ENCODE peak calls at places on chromosomes 1 and 21, in four cellular contexts. M, J, R and T are unnamed samples.

GRCh38 chr1:60573121-60573520 is 499.6 kb upstream of the C1orf87 start:
- DNase-seq in M (peak; percentile 76), J (no peak), R (no peak), T (no peak)

GRCh38 chr1:2389644-2390043 is 1.7 kb downstream of the MORN1 start:
- DNase-seq in M (no peak), J (no peak), R (no peak), T (no peak)

GRCh38 chr1:204623894-204624361 is 61.6 kb downstream of the LRRN2 start:
- DNase-seq in M (no peak), J (no peak), R (no peak), T (peak; percentile 13)

GRCh38 chr1:196142111-196142510 is 466.1 kb downstream of the KCNT2 start:
- DNase-seq in M (no peak), J (no peak), R (no peak), T (no peak)

GRCh38 chr1:183832472-183832871 is 27.6 kb downstream of the RGL1 start:
- DNase-seq in M (no peak), J (no peak), R (no peak), T (no peak)

GRCh38 chr1:3069491-3070303 is 694 bp downstream of the PRDM16 start:
- DNase-seq in M (peak; percentile 25), J (peak; percentile 73), R (no peak), T (no peak)

GRCh38 chr1:226401407-226402303 is 6.2 kb downstream of the PARP1 start:
- DNase-seq in M (no peak), J (no peak), R (no peak), T (no peak)

GRCh38 chr1:108583757-108584156 is 23.9 kb downstream of the EEIG2 start:
- DNase-seq in M (peak; percentile 69), J (no peak), R (no peak), T (no peak)

GRCh38 chr1:76862447-76862846 is 4.8 kb upstream of the ST6GALNAC5 start:
- DNase-seq in M (peak; percentile 69), J (no peak), R (no peak), T (no peak)

GRCh38 chr21:41766883-41767605 is at the start of gene RIPK4:
- DNase-seq in M (no peak), J (no peak), R (peak; percentile 10), T (no peak)

GRCh38 chr1:37128091-37128490 is 93.8 kb upstream of the GRIK3 start:
- DNase-seq in M (no peak), J (no peak), R (no peak), T (no peak)

GRCh38 chr1:185049670-185050069 is 4.3 kb downstream of the RNF2 start:
- DNase-seq in M (no peak), J (no peak), R (no peak), T (no peak)

GRCh38 chr1:198024782-198025181 is 107.6 kb downstream of the LHX9 start:
- DNase-seq in M (peak; percentile 33), J (no peak), R (no peak), T (no peak)

GRCh38 chr1:54599211-54599823 is 24.0 kb downstream of the FAM151A start:
- DNase-seq in M (no peak), J (no peak), R (no peak), T (no peak)

GRCh38 chr1:226654046-226654445 is 85.0 kb downstream of the ITPKB start:
- DNase-seq in M (no peak), J (no peak), R (no peak), T (no peak)

GRCh38 chr1:226871636-226872327 is 1.4 kb downstream of the PSEN2 start:
- DNase-seq in M (no peak), J (no peak), R (no peak), T (no peak)

GRCh38 chr1:30083800-30084464 is 639.5 kb downstream of the MATN1 start:
- DNase-seq in M (peak; percentile 70), J (no peak), R (no peak), T (no peak)

GRCh38 chr1:54002544-54003248 is 15.3 kb downstream of the LDLRAD1 start:
- DNase-seq in M (no peak), J (no peak), R (no peak), T (no peak)

GRCh38 chr1:158189637-158190036 is 8.9 kb downstream of the CD1D start:
- DNase-seq in M (no peak), J (no peak), R (no peak), T (no peak)

GRCh38 chr1:98084188-98084587 is 163.4 kb upstream of the DPYD start:
- DNase-seq in M (no peak), J (no peak), R (no peak), T (no peak)

GRCh38 chr1:204977327-204977726 is 65.7 kb upstream of the CNTN2 start:
- DNase-seq in M (no peak), J (no peak), R (no peak), T (no peak)

GRCh38 chr1:152125834-152126443 is 10.7 kb upstream of the TCHH start:
- DNase-seq in M (no peak), J (no peak), R (no peak), T (no peak)

GRCh38 chr21:28086861-28087581 is 905.7 kb downstream of the LTN1 start:
- DNase-seq in M (no peak), J (no peak), R (no peak), T (no peak)

GRCh38 chr1:187490261-187490660 is 661.5 kb downstream of the PLA2G4A start:
- DNase-seq in M (no peak), J (no peak), R (no peak), T (no peak)

GRCh38 chr1:228148971-228149340 is 774 bp upstream of the GJC2 start:
- DNase-seq in M (no peak), J (no peak), R (no peak), T (no peak)

GRCh38 chr1:230153655-230154296 is 86.7 kb downstream of the GALNT2 start:
- DNase-seq in M (peak; percentile 82), J (no peak), R (no peak), T (no peak)

GRCh38 chr1:234683856-234684632 is 74.1 kb upstream of the IRF2BP2 start:
- DNase-seq in M (peak; percentile 93), J (peak; percentile 64), R (no peak), T (no peak)

GRCh38 chr1:167839009-167839408 is 74.9 kb downstream of the ADCY10 start:
- DNase-seq in M (no peak), J (no peak), R (no peak), T (no peak)

GRCh38 chr21:45157932-45158331 is 83.6 kb downstream of the ADARB1 start:
- DNase-seq in M (no peak), J (no peak), R (no peak), T (no peak)

GRCh38 chr1:40783001-40783905 is at the start of gene KCNQ4:
- DNase-seq in M (no peak), J (peak; percentile 61), R (no peak), T (no peak)